ENCODE peak calls at places on chromosomes 3 and 15, in seven cellular contexts. T, B, J, D, Y, Q and W are unnamed samples.

GRCh38 chr3:97810779-97811390 is 10.9 kb upstream of the CRYBG3 start:
- DNase-seq in D (no peak), B (no peak), Y (no peak), Q (no peak), T (no peak), J (peak), W (no peak)

GRCh38 chr15:48671381-48672022 is 26.0 kb upstream of the FBN1 start:
- DNase-seq in T (no peak), J (peak), B (no peak), Q (no peak), Y (no peak), D (no peak), W (no peak)

GRCh38 chr3:88034463-88034862 is 24.3 kb downstream of the CGGBP1 start:
- DNase-seq in Y (no peak), B (no peak), T (no peak), D (no peak), Q (no peak), J (no peak), W (no peak)

GRCh38 chr3:110562621-110563020 is 509.0 kb upstream of the NECTIN3 start:
- DNase-seq in J (no peak), Y (no peak), D (no peak), T (no peak), Q (no peak), B (no peak), W (no peak)

GRCh38 chr15:57323806-57324589 is 52.3 kb upstream of the CGNL1 start:
- DNase-seq in T (no peak), J (peak), Y (peak), Q (peak), B (no peak), D (no peak), W (peak)

GRCh38 chr15:95300958-95301357 is 1029.5 kb upstream of the NR2F2 start:
- DNase-seq in B (no peak), J (peak), T (no peak), D (no peak), Y (no peak), Q (no peak), W (no peak)

GRCh38 chr3:98746122-98746521 is 17.0 kb upstream of the ST3GAL6 start:
- DNase-seq in Q (no peak), D (no peak), Y (no peak), B (no peak), J (no peak), T (no peak), W (no peak)

GRCh38 chr15:66932634-66933024 is 132.8 kb upstream of the SMAD3 start:
- DNase-seq in J (no peak), Q (no peak), T (no peak), D (no peak), Y (no peak), B (no peak), W (no peak)

GRCh38 chr3:10937141-10937825 is 55.3 kb upstream of the SLC6A1 start:
- DNase-seq in Q (no peak), J (no peak), Y (no peak), B (no peak), T (peak), D (no peak), W (no peak)

GRCh38 chr15:23695282-23695681 is 8.2 kb upstream of the NDN start:
- DNase-seq in B (no peak), D (no peak), J (no peak), Y (no peak), T (no peak), Q (no peak), W (no peak)

GRCh38 chr3:167091186-167091585 is 288.9 kb downstream of the ZBBX start:
- DNase-seq in T (no peak), B (no peak), Y (no peak), J (no peak), Q (no peak), D (no peak), W (no peak)

GRCh38 chr3:168123211-168124173 is 27.8 kb upstream of the GOLIM4 start:
- DNase-seq in D (no peak), B (no peak), T (no peak), Q (no peak), J (peak), Y (no peak), W (no peak)

GRCh38 chr3:97148891-97149290 is 334.5 kb downstream of the EPHA6 start:
- DNase-seq in J (no peak), Q (no peak), T (no peak), B (no peak), Y (no peak), D (no peak), W (no peak)

GRCh38 chr3:27200721-27201434 is 168.3 kb downstream of the NEK10 start:
- DNase-seq in J (no peak), D (no peak), Y (no peak), T (no peak), B (no peak), Q (no peak), W (no peak)

GRCh38 chr15:84151205-84151931 is 84.2 kb upstream of the GOLGA6L4 start:
- DNase-seq in Q (no peak), T (no peak), D (no peak), B (no peak), Y (no peak), J (no peak), W (no peak)

GRCh38 chr3:58528629-58529028 is 8.4 kb downstream of the ACOX2 start:
- DNase-seq in Y (no peak), J (peak), D (no peak), T (peak), Q (no peak), B (no peak), W (no peak)

GRCh38 chr15:37100109-37100873 is at the start of gene MEIS2:
- DNase-seq in B (peak), T (peak), Q (peak), J (peak), Y (peak), D (peak), W (peak)

GRCh38 chr3:124772081-124772831 is 42.0 kb downstream of the UMPS start:
- DNase-seq in T (no peak), Y (peak), J (peak), B (no peak), Q (no peak), D (peak), W (no peak)

GRCh38 chr3:124774841-124775402 is 44.7 kb downstream of the UMPS start:
- DNase-seq in B (no peak), T (no peak), Q (no peak), Y (no peak), J (no peak), D (no peak), W (no peak)

GRCh38 chr3:124773351-124774304 is 43.4 kb downstream of the UMPS start:
- DNase-seq in Q (peak), J (no peak), B (no peak), Y (no peak), T (no peak), D (no peak), W (no peak)

GRCh38 chr3:124775776-124776336 is 45.6 kb downstream of the UMPS start:
- DNase-seq in J (no peak), T (no peak), D (no peak), Q (no peak), B (no peak), Y (peak), W (no peak)

DNA sequence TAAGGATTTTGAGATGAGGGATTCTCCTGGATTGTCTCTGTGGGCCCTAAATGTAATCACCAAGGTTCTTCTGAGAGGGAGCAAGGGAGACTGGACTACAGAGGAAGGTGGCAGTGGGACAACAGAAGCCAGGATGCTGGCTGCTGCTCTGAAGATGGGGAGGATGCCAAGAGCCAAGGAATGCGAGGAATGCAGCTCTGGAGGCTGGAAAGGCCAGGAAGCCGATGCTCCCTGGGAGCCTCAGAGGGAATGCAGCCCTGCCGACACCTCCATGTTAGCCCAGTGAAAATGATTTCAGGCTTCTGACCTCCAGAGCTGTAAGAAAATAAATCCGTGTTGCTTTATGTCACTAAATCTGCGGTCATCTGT is 44.0 kb downstream of the UMPS start:
- DNase-seq in T (no peak), D (no peak), Y (no peak), Q (no peak), B (no peak), J (peak), W (no peak)
- H3K27ac ChIP-seq in T (no peak), D (no peak), Y (no peak), Q (peak), B (peak), J (peak), W (no peak)

DNA sequence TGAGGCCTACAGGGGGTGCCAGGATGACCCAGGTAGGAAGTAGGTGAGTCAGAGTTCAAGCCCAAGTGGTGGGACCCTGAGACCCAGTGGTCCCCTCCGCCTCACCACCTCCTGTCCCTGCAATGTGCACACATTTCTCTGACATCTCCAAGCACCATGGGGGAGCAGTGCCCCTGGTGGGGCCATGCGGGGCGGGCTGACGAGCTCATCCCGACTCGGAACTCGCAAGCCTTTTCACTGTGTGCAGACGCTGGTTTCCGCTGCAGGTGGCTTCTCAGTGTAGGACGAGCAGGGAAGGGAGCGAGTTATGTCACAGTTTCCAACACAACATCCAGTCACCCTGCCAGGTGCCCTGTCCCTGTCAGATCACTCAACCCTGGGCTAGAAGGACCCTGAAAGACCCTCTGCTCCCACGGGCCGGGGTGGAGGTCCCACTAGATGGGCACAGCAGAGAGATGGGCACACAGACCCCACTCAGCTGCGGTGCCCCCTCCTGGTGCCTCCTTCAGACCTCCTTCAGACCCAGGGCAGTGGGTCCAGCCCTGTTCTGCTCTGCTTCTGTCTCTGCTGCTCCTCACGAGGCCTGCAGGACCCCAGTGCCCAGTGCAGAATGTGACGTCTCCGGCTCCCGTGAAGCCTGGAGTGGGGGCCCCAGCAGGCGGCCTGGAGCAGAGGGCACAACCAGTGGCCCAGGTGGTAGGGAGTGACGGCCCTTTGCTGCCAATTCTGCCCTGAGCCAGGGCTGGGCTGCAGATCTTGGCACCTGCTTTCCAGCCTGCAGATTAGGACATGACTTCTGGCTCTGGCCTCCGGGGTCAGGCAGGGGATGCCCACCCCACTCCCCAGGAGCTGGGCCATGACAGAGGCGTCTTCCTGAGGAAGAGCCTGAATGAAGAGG is 102.0 kb upstream of the RPL32 start:
- DNase-seq in Q (no peak), Y (no peak), T (no peak), B (no peak), J (no peak), D (no peak), W (no peak)
- H3K27ac ChIP-seq in Q (no peak), Y (no peak), T (no peak), B (no peak), J (no peak), D (peak), W (no peak)

DNA sequence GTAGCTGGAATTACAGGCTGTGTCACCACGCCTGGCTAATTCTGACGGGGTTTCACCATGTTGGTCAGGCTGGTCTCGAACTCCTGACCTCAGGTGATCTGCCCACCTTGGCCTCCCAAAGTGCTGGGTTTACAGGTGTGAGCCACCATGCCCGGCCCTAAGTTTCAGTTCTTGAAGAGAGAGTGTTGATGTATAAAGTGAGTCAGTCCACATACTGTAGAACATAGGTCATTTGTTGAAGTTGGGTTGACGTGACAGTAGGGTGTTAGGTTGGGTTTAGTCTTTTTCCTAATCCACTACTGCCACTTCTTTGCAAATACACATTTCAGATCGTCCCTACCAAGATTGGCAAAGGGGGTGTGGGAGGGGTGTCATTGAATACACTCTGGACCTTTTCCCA is 15.2 kb downstream of the DNAJC19 start:
- DNase-seq in J (peak), D (no peak), B (no peak), Q (no peak), Y (no peak), T (no peak), W (no peak)
- H3K27ac ChIP-seq in J (no peak), D (no peak), B (no peak), Q (no peak), Y (no peak), T (no peak), W (no peak)

GRCh38 chr3:46429671-46430070 is 22.6 kb downstream of the CCRL2 start:
- DNase-seq in Y (no peak), J (no peak), D (no peak), Q (no peak), T (no peak), B (no peak), W (peak)
- H3K27ac ChIP-seq in Y (no peak), J (no peak), D (no peak), Q (no peak), T (no peak), B (no peak), W (peak)

DNA sequence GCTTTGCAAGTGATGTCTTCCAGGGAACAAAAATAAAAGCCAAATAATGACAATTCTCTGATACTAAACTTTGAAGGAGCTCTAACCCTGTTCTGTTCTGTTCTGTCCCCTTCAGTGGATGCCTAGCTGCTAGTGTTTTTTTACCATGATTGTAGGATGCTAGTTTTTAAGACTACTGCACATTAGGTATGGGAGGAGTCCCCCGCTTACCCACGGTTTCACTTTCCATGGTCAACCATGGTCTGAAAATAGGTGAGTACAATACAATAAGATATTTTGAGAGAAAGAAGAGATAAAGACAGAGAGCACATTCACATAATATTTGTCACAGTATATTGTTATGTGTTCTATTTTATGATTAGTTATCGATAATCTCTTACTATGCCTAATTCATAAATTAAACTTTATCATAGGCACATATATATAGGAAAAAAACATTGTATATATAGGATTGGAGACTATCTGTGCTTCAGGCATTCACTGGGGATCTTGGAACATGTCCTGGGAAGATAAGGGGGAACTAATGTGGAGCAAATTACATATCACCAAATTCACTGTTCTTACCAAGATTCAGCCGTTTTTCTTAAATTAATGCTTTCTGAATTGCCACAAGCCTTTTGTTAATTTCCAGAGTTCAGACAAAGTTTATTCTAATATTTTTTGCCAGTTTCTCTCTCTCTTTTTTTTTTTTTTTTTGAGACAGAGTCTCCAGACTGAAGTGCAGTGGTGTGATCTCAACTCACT is 32.8 kb upstream of the POMGNT2 start:
- DNase-seq in B (no peak), Q (peak), J (no peak), D (no peak), Y (no peak), T (no peak), W (no peak)
- H3K27ac ChIP-seq in B (no peak), Q (no peak), J (no peak), D (no peak), Y (no peak), T (no peak), W (no peak)

GRCh38 chr3:173688216-173688842 is 290.8 kb downstream of the NLGN1 start:
- DNase-seq in Y (no peak), J (peak), Q (no peak), B (no peak), D (no peak), T (no peak), W (no peak)
- H3K27ac ChIP-seq in Y (no peak), J (no peak), Q (no peak), B (no peak), D (no peak), T (no peak), W (no peak)

DNA sequence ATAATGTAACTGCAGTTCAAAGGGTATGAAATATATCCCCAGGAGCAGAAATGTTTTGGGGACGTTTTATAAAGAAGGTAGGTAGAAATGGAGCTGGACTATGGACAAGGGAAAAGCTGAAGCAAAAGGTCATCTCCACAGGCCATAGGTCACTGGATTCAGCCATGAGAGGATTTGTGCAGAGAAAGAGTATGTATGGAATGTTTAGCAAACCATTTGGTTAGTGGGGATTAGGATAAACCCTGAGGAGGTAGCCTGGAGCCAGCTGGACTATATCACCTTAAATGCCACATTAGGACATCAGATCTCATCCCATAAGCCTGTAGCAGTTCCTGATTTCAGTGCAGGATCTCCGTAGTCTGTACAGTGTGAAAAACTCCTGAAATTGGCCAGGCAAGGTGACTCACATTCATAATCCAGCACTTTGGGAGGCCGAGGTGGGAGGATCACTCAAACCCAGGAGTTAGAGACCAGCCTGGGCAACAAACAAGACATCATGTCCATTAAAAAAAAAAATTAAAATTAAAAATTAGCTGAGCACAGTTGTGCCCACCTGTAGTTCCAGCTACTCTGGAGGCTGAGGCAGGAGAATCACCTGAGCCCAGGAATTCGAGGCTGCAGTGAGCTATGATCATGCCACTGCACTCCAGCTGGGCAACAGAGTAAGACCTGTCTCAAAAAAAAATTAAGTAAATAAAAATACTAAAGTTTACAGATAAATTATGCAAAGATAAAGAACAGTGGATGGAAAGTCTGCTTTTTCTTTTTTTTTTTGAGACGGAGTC is 4.7 kb downstream of the IP6K1 start:
- DNase-seq in T (no peak), Q (no peak), J (no peak), B (peak), Y (peak), D (no peak), W (no peak)
- H3K27ac ChIP-seq in T (no peak), Q (no peak), J (peak), B (no peak), Y (peak), D (no peak), W (no peak)

GRCh38 chr15:33195283-33195682 is 769 bp upstream of the FMN1 start:
- DNase-seq in T (no peak), Q (no peak), D (no peak), J (no peak), Y (peak), B (no peak), W (no peak)
- H3K27ac ChIP-seq in T (peak), Q (no peak), D (peak), J (no peak), Y (peak), B (no peak), W (no peak)

GRCh38 chr15:69807752-69808151 is 290.0 kb downstream of the TLE3 start:
- DNase-seq in Y (no peak), D (no peak), B (no peak), J (peak), T (no peak), Q (no peak), W (no peak)

GRCh38 chr15:69805248-69805953 is 292.3 kb downstream of the TLE3 start:
- DNase-seq in B (no peak), Q (no peak), Y (no peak), D (no peak), J (no peak), T (no peak), W (peak)

GRCh38 chr15:69806287-69806915 is 291.3 kb downstream of the TLE3 start:
- DNase-seq in Q (no peak), Y (no peak), D (no peak), B (no peak), J (no peak), T (no peak), W (no peak)

GRCh38 chr15:69802432-69802831 is 295.3 kb downstream of the TLE3 start:
- DNase-seq in D (no peak), T (no peak), Q (no peak), Y (peak), J (no peak), B (no peak), W (no peak)

GRCh38 chr15:69804786-69805185 is 292.9 kb downstream of the TLE3 start:
- DNase-seq in T (no peak), B (no peak), Y (no peak), J (no peak), D (no peak), Q (no peak), W (no peak)
- H3K27ac ChIP-seq in T (no peak), B (no peak), Y (no peak), J (no peak), D (no peak), Q (no peak), W (no peak)

GRCh38 chr15:75622505-75622904 is 3.0 kb downstream of the SNUPN start:
- DNase-seq in B (no peak), D (no peak), T (no peak), J (no peak), Y (no peak), Q (no peak), W (no peak)
- H3K27ac ChIP-seq in B (no peak), D (no peak), T (no peak), J (no peak), Y (no peak), Q (no peak), W (no peak)